ENCODE peak calls at places on chromosome 15, in four cellular contexts. E is CD4-positive, alpha-beta T cell; N is brain microvascular endothelial cell; X is cardiac fibroblast. C is an unnamed sample.

GRCh38 chr15:75577401-75578205 is 1.5 kb downstream of the PTPN9 start:
- DNase-seq in X (peak), E (no peak), N (no peak), C (no peak)

GRCh38 chr15:37880009-37880834 is 54.2 kb upstream of the TMCO5A start:
- DNase-seq in E (no peak), X (peak), N (peak), C (peak)

GRCh38 chr15:73305331-73306211 is 63.2 kb downstream of the HCN4 start:
- DNase-seq in X (peak), E (no peak), N (peak), C (peak)

GRCh38 chr15:53791616-53792015 is 32.2 kb upstream of the WDR72 start:
- DNase-seq in X (no peak), N (no peak), E (no peak), C (no peak)

GRCh38 chr15:36117394-36117793 is 462.0 kb upstream of the CDIN1 start:
- DNase-seq in E (no peak), N (no peak), X (no peak), C (no peak)

GRCh38 chr15:87213646-87214045 is 1042.9 kb downstream of the NTRK3 start:
- DNase-seq in X (no peak), E (no peak), N (no peak), C (no peak)

GRCh38 chr15:95365615-95366107 is 964.8 kb upstream of the NR2F2 start:
- DNase-seq in X (peak), E (no peak), N (peak), C (no peak)

GRCh38 chr15:45439521-45439931 is 61.2 kb upstream of the GATM start:
- DNase-seq in N (no peak), X (no peak), E (no peak), C (no peak)

GRCh38 chr15:66178531-66178910 is 75.0 kb downstream of the MEGF11 start:
- DNase-seq in E (no peak), N (no peak), X (no peak), C (no peak)

GRCh38 chr15:89669941-89670340 is 9.2 kb downstream of the PLIN1 start:
- DNase-seq in X (no peak), N (no peak), E (no peak), C (no peak)

GRCh38 chr15:69480932-69481331 is 28.3 kb downstream of the RPLP1 start:
- DNase-seq in X (no peak), E (no peak), N (no peak), C (no peak)

GRCh38 chr15:76084263-76084662 is 24.5 kb downstream of the TMEM266 start:
- DNase-seq in N (no peak), E (no peak), X (no peak), C (no peak)

GRCh38 chr15:23645379-23646164 is 2.1 kb downstream of the MAGEL2 start:
- DNase-seq in X (no peak), E (no peak), N (no peak), C (no peak)

GRCh38 chr15:57312323-57313133 is 63.8 kb upstream of the CGNL1 start:
- DNase-seq in X (no peak), E (no peak), N (no peak), C (no peak)

GRCh38 chr15:89167267-89168176 is 53.9 kb downstream of the RLBP1 start:
- DNase-seq in N (peak), E (no peak), X (peak), C (no peak)

GRCh38 chr15:41832875-41833274 is 5.0 kb downstream of the JMJD7 start:
- DNase-seq in E (no peak), N (no peak), X (no peak), C (no peak)

GRCh38 chr15:45395956-45396355 is 17.6 kb upstream of the GATM start:
- DNase-seq in N (no peak), X (no peak), E (no peak), C (no peak)

GRCh38 chr15:71496336-71496955 is 313.9 kb upstream of the NR2E3 start:
- DNase-seq in E (no peak), N (peak), X (peak), C (no peak)

GRCh38 chr15:34337557-34338306 is at the start of gene SLC12A6:
- DNase-seq in E (peak), N (peak), X (peak), C (peak)

GRCh38 chr15:40471778-40472130 is 970 bp downstream of the CHST14 start:
- DNase-seq in X (no peak), N (no peak), E (no peak), C (no peak)

GRCh38 chr15:43293402-43293801 is 26.7 kb upstream of the TGM5 start:
- DNase-seq in X (no peak), E (no peak), N (no peak), C (no peak)

GRCh38 chr15:91981802-91982201 is 128.3 kb downstream of the SLCO3A1 start:
- DNase-seq in E (no peak), N (no peak), X (no peak), C (no peak)

GRCh38 chr15:60536951-60537350 is 58.0 kb upstream of the ICE2 start:
- DNase-seq in E (no peak), N (no peak), X (no peak), C (no peak)

GRCh38 chr15:100926971-100927756 is 8.0 kb downstream of the LRRK1 start:
- DNase-seq in N (no peak), E (no peak), X (no peak), C (no peak)

GRCh38 chr15:99925661-99926461 is 192.6 kb upstream of the LYSMD4 start:
- DNase-seq in N (no peak), X (peak), E (peak), C (no peak)

GRCh38 chr15:69045810-69046209 is 31.3 kb downstream of the NOX5 start:
- DNase-seq in E (no peak), X (peak), N (peak), C (peak)

GRCh38 chr15:91308855-91309254 is 208.8 kb downstream of the SV2B start:
- DNase-seq in E (no peak), N (no peak), X (no peak), C (no peak)

GRCh38 chr15:90086868-90087268 is 15.4 kb downstream of the IDH2 start:
- DNase-seq in X (peak), N (no peak), E (peak), C (no peak)

GRCh38 chr15:85316244-85316934 is 64.0 kb upstream of the AKAP13 start:
- DNase-seq in E (no peak), N (peak), X (no peak), C (no peak)

GRCh38 chr15:85500729-85501128 is 120.3 kb downstream of the AKAP13 start:
- DNase-seq in E (no peak), N (peak), X (peak), C (no peak)

GRCh38 chr15:73727330-73728018 is 25.7 kb downstream of the INSYN1 start:
- DNase-seq in X (peak), N (peak), E (no peak), C (peak)

GRCh38 chr15:57635300-57635944 is 43.7 kb downstream of the MYZAP start:
- DNase-seq in E (no peak), X (no peak), N (no peak), C (no peak)

GRCh38 chr15:39171944-39172368 is 408.9 kb upstream of the THBS1 start:
- DNase-seq in N (peak), X (peak), E (no peak), C (peak)

GRCh38 chr15:96326551-96327154 is 3.8 kb upstream of the NR2F2 start:
- DNase-seq in E (no peak), N (peak), X (peak), C (no peak)

GRCh38 chr15:79769081-79769481 is 127.7 kb downstream of the MTHFS start:
- DNase-seq in X (peak), N (peak), E (no peak), C (no peak)

GRCh38 chr15:64901141-64901540 is 10.6 kb upstream of the ANKDD1A start:
- DNase-seq in X (no peak), E (no peak), N (no peak), C (no peak)

GRCh38 chr15:100248236-100248635 is 93.5 kb downstream of the ADAMTS17 start:
- DNase-seq in E (no peak), X (no peak), N (no peak), C (no peak)

GRCh38 chr15:74749832-74750231 is 1.2 kb downstream of the CYP1A2 start:
- DNase-seq in X (no peak), E (no peak), N (no peak), C (no peak)

GRCh38 chr15:100115711-100116090 is 226.1 kb downstream of the ADAMTS17 start:
- DNase-seq in N (peak), E (no peak), X (peak), C (peak)

GRCh38 chr15:22979699-22980188 is 424 bp downstream of the CYFIP1 start:
- DNase-seq in E (no peak), X (peak), N (no peak), C (no peak)

C was measured in astrocyte of the cerebellum.